ENCODE peak calls at places on chromosomes 12 and 14, in five cellular contexts. B, O, U, D and L are unnamed samples.

GRCh38 chr14:96567289-96567899 is 65.2 kb downstream of the PAPOLA start:
- DNase-seq in B (peak), D (no peak), O (no peak), U (no peak), L (no peak)

GRCh38 chr14:68741839-68742470 is 50.9 kb downstream of the ZFP36L1 start:
- DNase-seq in U (no peak), O (no peak), B (no peak), D (no peak), L (no peak)

GRCh38 chr14:54169254-54169924 is 212.8 kb upstream of the BMP4 start:
- DNase-seq in D (no peak), B (no peak), U (peak), O (no peak), L (no peak)

GRCh38 chr14:85471744-85472143 is 58.2 kb upstream of the FLRT2 start:
- DNase-seq in D (peak), O (no peak), U (no peak), B (peak), L (peak)

GRCh38 chr14:97602438-97603117 is 805.4 kb downstream of the VRK1 start:
- DNase-seq in U (no peak), B (no peak), D (no peak), O (no peak), L (no peak)

GRCh38 chr14:90750701-90751100 is 65.5 kb downstream of the TTC7B start:
- DNase-seq in U (no peak), O (no peak), D (no peak), B (no peak), L (no peak)

GRCh38 chr12:12784911-12785814 is at the start of gene APOLD1:
- DNase-seq in D (no peak), O (no peak), B (no peak), U (no peak), L (no peak)

GRCh38 chr12:110543252-110543959 is 39.7 kb downstream of the PPTC7 start:
- DNase-seq in D (no peak), B (no peak), U (no peak), O (no peak), L (no peak)

GRCh38 chr12:72869025-72869424 is 596.9 kb downstream of the TRHDE start:
- DNase-seq in U (no peak), O (no peak), D (no peak), B (no peak), L (no peak)

GRCh38 chr12:8554451-8555195 is 13.9 kb upstream of the CLEC4E start:
- DNase-seq in U (no peak), D (no peak), B (no peak), O (no peak), L (no peak)

GRCh38 chr12:93025145-93026103 is 96.3 kb upstream of the EEA1 start:
- DNase-seq in B (no peak), U (peak), D (peak), O (peak), L (peak)

DNA sequence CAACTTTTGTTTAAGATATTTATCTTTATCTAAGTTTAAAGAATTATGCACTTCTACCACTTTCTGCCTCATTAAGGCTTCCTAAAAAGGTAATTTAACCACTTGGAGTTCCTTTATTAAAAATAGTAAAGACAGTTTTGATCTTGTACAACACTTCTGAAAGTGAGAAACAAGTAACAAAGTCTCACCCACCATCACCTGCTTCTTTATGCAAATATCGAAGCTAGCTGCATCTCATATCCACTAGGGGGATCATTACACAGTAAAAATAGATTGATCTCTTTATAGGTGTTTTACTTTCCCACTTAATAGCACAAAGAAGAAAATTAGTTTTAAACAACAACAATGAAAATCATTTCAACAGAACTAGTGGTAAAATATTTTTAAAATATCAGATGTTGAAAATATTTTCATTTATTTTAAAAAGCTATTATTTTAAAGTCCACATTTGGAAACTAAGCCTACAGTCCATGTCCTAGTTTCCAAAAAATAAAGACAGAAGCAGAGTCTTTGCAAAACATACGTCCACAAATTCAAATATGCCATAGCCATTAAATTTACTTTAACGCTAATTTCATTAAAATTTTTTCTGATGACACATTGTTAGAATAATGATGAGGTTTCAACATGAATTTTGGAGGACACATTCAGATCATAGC is 160.0 kb upstream of the SOX5 start:
- DNase-seq in U (no peak), D (peak), O (no peak), B (peak), L (no peak)
- TF ChIP-seq REST in U (no peak), D (no peak), O (no peak), B (no peak), L (no peak)

GRCh38 chr14:80202888-80203562 is 8.3 kb downstream of the DIO2 start:
- DNase-seq in D (peak), B (peak), U (no peak), O (peak), L (peak)
- TF ChIP-seq CTCF in D (peak), B (peak), U (peak), O (peak), L (peak)

DNA sequence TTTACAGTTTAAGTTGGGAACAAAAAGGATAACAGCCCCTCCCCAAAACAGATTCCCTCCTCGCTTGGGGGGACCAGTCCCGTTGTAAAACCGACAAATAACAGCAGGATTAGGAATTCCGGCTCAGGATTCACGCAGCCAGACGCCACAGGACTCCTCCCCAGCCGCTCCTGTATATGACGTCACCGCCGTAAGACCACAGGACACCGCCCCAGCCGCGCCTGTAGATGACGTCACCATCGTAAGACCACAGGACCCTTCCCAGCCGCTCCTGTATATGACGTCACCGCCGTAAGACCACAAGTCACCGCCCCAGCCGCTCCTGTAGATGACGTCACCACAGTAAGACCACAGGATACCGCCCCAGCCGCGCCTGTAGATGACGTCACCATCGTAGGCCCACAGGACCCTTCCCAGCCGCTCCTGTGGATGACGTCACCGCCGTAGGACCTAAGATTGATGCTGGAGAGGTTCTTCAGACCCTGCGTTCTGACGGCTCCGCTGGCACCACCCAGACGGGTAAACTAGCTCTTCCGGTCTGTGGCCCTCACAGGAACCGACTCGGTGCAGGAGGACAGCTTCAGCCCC is 44.0 kb upstream of the FBRSL1 start:
- DNase-seq in B (no peak), O (peak), U (peak), D (no peak), L (peak)
- TF ChIP-seq SIN3A in B (no peak), O (no peak), U (no peak), D (no peak), L (peak)

GRCh38 chr14:32826404-32827082 is 112.1 kb upstream of the NPAS3 start:
- DNase-seq in D (peak), O (no peak), U (no peak), B (no peak), L (no peak)

GRCh38 chr14:32821989-32822653 is 116.6 kb upstream of the NPAS3 start:
- DNase-seq in O (no peak), U (no peak), B (no peak), D (no peak), L (no peak)

GRCh38 chr14:32825058-32825457 is 113.6 kb upstream of the NPAS3 start:
- DNase-seq in B (no peak), D (no peak), U (no peak), O (no peak), L (no peak)

GRCh38 chr14:32820686-32821085 is 118.0 kb upstream of the NPAS3 start:
- DNase-seq in B (no peak), D (no peak), U (no peak), O (no peak), L (no peak)

DNA sequence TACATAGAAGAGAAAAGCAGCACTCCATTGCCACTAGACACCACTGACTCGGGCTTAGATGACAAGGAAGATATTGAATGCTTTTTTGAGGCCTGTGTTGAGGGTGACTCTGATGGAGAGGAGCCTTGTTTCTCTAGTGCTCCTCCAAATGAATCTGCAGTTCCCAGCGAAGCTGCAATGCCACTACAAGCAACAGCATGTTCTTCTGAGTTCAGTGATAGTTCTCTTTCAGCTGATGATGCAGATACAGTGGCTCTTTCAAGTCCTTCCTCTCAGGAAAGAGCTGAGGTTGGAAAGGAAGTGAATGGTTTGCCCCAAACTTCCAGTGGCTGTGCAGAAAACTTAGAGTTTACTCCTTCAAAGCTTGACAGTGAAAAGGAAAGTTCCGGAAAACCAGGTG is 114.5 kb upstream of the NPAS3 start:
- DNase-seq in U (no peak), O (no peak), B (no peak), D (no peak), L (no peak)
- TF ChIP-seq REST in U (no peak), O (no peak), B (no peak), D (no peak), L (no peak)

GRCh38 chr14:28709571-28710305 is 56.8 kb upstream of the FOXG1 start:
- DNase-seq in B (no peak), O (no peak), D (no peak), U (no peak), L (no peak)
- TF ChIP-seq CTCF in B (no peak), O (no peak), D (no peak), U (no peak), L (no peak)

GRCh38 chr14:58747181-58747580 is 109.4 kb downstream of the DACT1 start:
- DNase-seq in D (no peak), O (no peak), U (no peak), B (no peak), L (no peak)

GRCh38 chr14:58744951-58745350 is 107.2 kb downstream of the DACT1 start:
- DNase-seq in U (no peak), B (no peak), O (no peak), D (no peak), L (no peak)

GRCh38 chr14:58749066-58749669 is 111.4 kb downstream of the DACT1 start:
- DNase-seq in U (peak), D (no peak), B (peak), O (peak), L (no peak)

GRCh38 chr14:58746261-58746660 is 108.5 kb downstream of the DACT1 start:
- DNase-seq in B (no peak), O (no peak), U (peak), D (no peak), L (no peak)

GRCh38 chr14:58746701-58747100 is 108.9 kb downstream of the DACT1 start:
- DNase-seq in O (no peak), U (no peak), B (no peak), D (no peak), L (no peak)
- TF ChIP-seq SIN3A in O (no peak), U (no peak), B (no peak), D (no peak), L (no peak)